ENCODE peak calls at places on chromosomes 5 and 9, in seven cellular contexts. One of them, this sample, is unnamed.

GRCh38 chr5:57494104-57495098 is 11.8 kb upstream of the ACTBL2 start:
- DNase-seq in LNCaP clone FGC: no peak
- DNase-seq in A549: peak
- DNase-seq in GM23248: peak
- DNase-seq in fibroblast of mammary gland: peak
- DNase-seq in cardiac fibroblast: peak
- DNase-seq in endothelial cell of umbilical vein: peak
- DNase-seq in this sample: peak

GRCh38 chr5:57386958-57387357 is 95.7 kb downstream of the ACTBL2 start:
- DNase-seq in endothelial cell of umbilical vein: peak
- DNase-seq in cardiac fibroblast: peak
- DNase-seq in LNCaP clone FGC: no peak
- DNase-seq in fibroblast of mammary gland: peak
- DNase-seq in GM23248: peak
- DNase-seq in A549: no peak
- DNase-seq in this sample: no peak

GRCh38 chr5:55623789-55624188 is 88.3 kb downstream of the SLC38A9 start:
- DNase-seq in fibroblast of mammary gland: no peak
- DNase-seq in GM23248: no peak
- DNase-seq in endothelial cell of umbilical vein: no peak
- DNase-seq in A549: no peak
- DNase-seq in cardiac fibroblast: no peak
- DNase-seq in LNCaP clone FGC: no peak
- DNase-seq in this sample: no peak

GRCh38 chr5:151406322-151406947 is 41.0 kb upstream of the SLC36A1 start:
- DNase-seq in fibroblast of mammary gland: peak
- DNase-seq in endothelial cell of umbilical vein: no peak
- DNase-seq in LNCaP clone FGC: no peak
- DNase-seq in A549: peak
- DNase-seq in cardiac fibroblast: peak
- DNase-seq in GM23248: peak
- DNase-seq in this sample: peak

GRCh38 chr5:142192799-142193428 is 84.3 kb downstream of the NDFIP1 start:
- DNase-seq in GM23248: no peak
- DNase-seq in LNCaP clone FGC: no peak
- DNase-seq in cardiac fibroblast: no peak
- DNase-seq in fibroblast of mammary gland: no peak
- DNase-seq in endothelial cell of umbilical vein: no peak
- DNase-seq in A549: no peak
- DNase-seq in this sample: no peak

GRCh38 chr9:110752766-110753165 is 84.2 kb downstream of the MUSK start:
- DNase-seq in GM23248: peak
- DNase-seq in A549: peak
- DNase-seq in LNCaP clone FGC: peak
- DNase-seq in fibroblast of mammary gland: peak
- DNase-seq in cardiac fibroblast: peak
- DNase-seq in endothelial cell of umbilical vein: peak
- DNase-seq in this sample: no peak

GRCh38 chr5:128800377-128800776 is 164.9 kb upstream of the SLC27A6 start:
- DNase-seq in fibroblast of mammary gland: no peak
- DNase-seq in GM23248: peak
- DNase-seq in endothelial cell of umbilical vein: no peak
- DNase-seq in cardiac fibroblast: no peak
- DNase-seq in A549: no peak
- DNase-seq in LNCaP clone FGC: no peak
- DNase-seq in this sample: no peak

GRCh38 chr9:95189230-95190098 is 128.0 kb downstream of the FANCC start:
- DNase-seq in GM23248: no peak
- DNase-seq in A549: no peak
- DNase-seq in fibroblast of mammary gland: peak
- DNase-seq in LNCaP clone FGC: no peak
- DNase-seq in endothelial cell of umbilical vein: peak
- DNase-seq in cardiac fibroblast: peak
- DNase-seq in this sample: no peak

GRCh38 chr5:54249210-54250028 is 61.0 kb downstream of the ARL15 start:
- DNase-seq in A549: no peak
- DNase-seq in fibroblast of mammary gland: peak
- DNase-seq in cardiac fibroblast: no peak
- DNase-seq in endothelial cell of umbilical vein: no peak
- DNase-seq in GM23248: peak
- DNase-seq in LNCaP clone FGC: no peak
- DNase-seq in this sample: peak

GRCh38 chr5:3345195-3345594 is 250.4 kb upstream of the IRX1 start:
- DNase-seq in fibroblast of mammary gland: no peak
- DNase-seq in A549: no peak
- DNase-seq in cardiac fibroblast: no peak
- DNase-seq in LNCaP clone FGC: no peak
- DNase-seq in GM23248: no peak
- DNase-seq in endothelial cell of umbilical vein: no peak
- DNase-seq in this sample: no peak

DNA sequence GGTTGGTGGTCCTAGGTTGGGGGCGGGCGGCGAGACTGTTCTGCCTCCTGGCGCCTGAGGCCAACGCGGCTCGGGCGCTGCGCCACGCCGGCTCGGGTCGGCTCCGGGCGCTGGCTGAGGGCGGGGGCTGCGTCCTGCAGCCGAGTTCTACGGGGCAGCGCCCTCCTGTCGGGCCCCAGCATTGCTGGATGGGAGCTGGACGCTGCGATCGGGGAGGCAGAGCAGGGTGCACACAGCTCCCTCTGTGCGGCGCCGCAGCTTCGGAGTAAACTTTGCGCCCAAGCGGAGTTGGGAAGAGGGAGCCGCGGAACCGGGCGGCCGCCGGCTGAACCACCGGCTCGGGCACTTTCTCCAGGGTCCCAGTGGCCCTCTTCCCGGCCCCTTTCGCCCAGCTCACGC is 530 bp downstream of the PRDM6 start:
- DNase-seq in A549: no peak
- DNase-seq in LNCaP clone FGC: no peak
- DNase-seq in fibroblast of mammary gland: peak
- DNase-seq in endothelial cell of umbilical vein: peak
- DNase-seq in cardiac fibroblast: peak
- DNase-seq in GM23248: peak
- DNase-seq in this sample: no peak
- H3K4me3 ChIP-seq in A549: peak
- H3K4me3 ChIP-seq in LNCaP clone FGC: peak
- H3K4me3 ChIP-seq in fibroblast of mammary gland: peak
- H3K4me3 ChIP-seq in endothelial cell of umbilical vein: no peak
- H3K4me3 ChIP-seq in cardiac fibroblast: peak
- H3K4me3 ChIP-seq in GM23248: peak
- H3K4me3 ChIP-seq in this sample: peak

GRCh38 chr9:70034292-70034711 is 9.3 kb upstream of the MAMDC2 start:
- DNase-seq in fibroblast of mammary gland: no peak
- DNase-seq in endothelial cell of umbilical vein: no peak
- DNase-seq in cardiac fibroblast: peak
- DNase-seq in LNCaP clone FGC: no peak
- DNase-seq in A549: no peak
- DNase-seq in GM23248: no peak
- DNase-seq in this sample: no peak
- H3K4me3 ChIP-seq in fibroblast of mammary gland: no peak
- H3K4me3 ChIP-seq in endothelial cell of umbilical vein: no peak
- H3K4me3 ChIP-seq in cardiac fibroblast: no peak
- H3K4me3 ChIP-seq in LNCaP clone FGC: no peak
- H3K4me3 ChIP-seq in A549: no peak
- H3K4me3 ChIP-seq in GM23248: no peak
- H3K4me3 ChIP-seq in this sample: no peak

GRCh38 chr9:77647659-77648457 is at the start of gene GNA14:
- DNase-seq in GM23248: peak
- DNase-seq in LNCaP clone FGC: no peak
- DNase-seq in cardiac fibroblast: peak
- DNase-seq in endothelial cell of umbilical vein: peak
- DNase-seq in fibroblast of mammary gland: no peak
- DNase-seq in A549: no peak
- DNase-seq in this sample: peak

GRCh38 chr9:77648458-77649108 is 461 bp upstream of the GNA14 start:
- DNase-seq in A549: no peak
- DNase-seq in fibroblast of mammary gland: no peak
- DNase-seq in GM23248: peak
- DNase-seq in LNCaP clone FGC: peak
- DNase-seq in cardiac fibroblast: peak
- DNase-seq in endothelial cell of umbilical vein: peak
- DNase-seq in this sample: peak

GRCh38 chr9:77651203-77651602 is 3.1 kb upstream of the GNA14 start:
- DNase-seq in endothelial cell of umbilical vein: no peak
- DNase-seq in fibroblast of mammary gland: no peak
- DNase-seq in A549: no peak
- DNase-seq in GM23248: no peak
- DNase-seq in cardiac fibroblast: no peak
- DNase-seq in LNCaP clone FGC: no peak
- DNase-seq in this sample: no peak

GRCh38 chr9:77649109-77649812 is 1.1 kb upstream of the GNA14 start:
- DNase-seq in endothelial cell of umbilical vein: peak
- DNase-seq in GM23248: peak
- DNase-seq in fibroblast of mammary gland: peak
- DNase-seq in cardiac fibroblast: peak
- DNase-seq in A549: peak
- DNase-seq in LNCaP clone FGC: no peak
- DNase-seq in this sample: peak

GRCh38 chr9:77647267-77647658 is 859 bp downstream of the GNA14 start:
- DNase-seq in fibroblast of mammary gland: no peak
- DNase-seq in cardiac fibroblast: peak
- DNase-seq in A549: no peak
- DNase-seq in GM23248: no peak
- DNase-seq in endothelial cell of umbilical vein: no peak
- DNase-seq in LNCaP clone FGC: no peak
- DNase-seq in this sample: no peak
- H3K4me3 ChIP-seq in fibroblast of mammary gland: no peak
- H3K4me3 ChIP-seq in cardiac fibroblast: peak
- H3K4me3 ChIP-seq in A549: no peak
- H3K4me3 ChIP-seq in GM23248: peak
- H3K4me3 ChIP-seq in endothelial cell of umbilical vein: no peak
- H3K4me3 ChIP-seq in LNCaP clone FGC: no peak
- H3K4me3 ChIP-seq in this sample: no peak

GRCh38 chr9:112375361-112375760 is 4.5 kb upstream of the HSDL2 start:
- DNase-seq in A549: no peak
- DNase-seq in cardiac fibroblast: no peak
- DNase-seq in endothelial cell of umbilical vein: no peak
- DNase-seq in LNCaP clone FGC: no peak
- DNase-seq in GM23248: no peak
- DNase-seq in fibroblast of mammary gland: no peak
- DNase-seq in this sample: no peak

GRCh38 chr9:112379177-112380101 is 469 bp upstream of the HSDL2 start:
- DNase-seq in endothelial cell of umbilical vein: peak
- DNase-seq in GM23248: peak
- DNase-seq in cardiac fibroblast: peak
- DNase-seq in LNCaP clone FGC: peak
- DNase-seq in A549: peak
- DNase-seq in fibroblast of mammary gland: peak
- DNase-seq in this sample: peak

GRCh38 chr9:112377684-112378344 is 2.1 kb upstream of the HSDL2 start:
- DNase-seq in GM23248: no peak
- DNase-seq in LNCaP clone FGC: no peak
- DNase-seq in endothelial cell of umbilical vein: no peak
- DNase-seq in cardiac fibroblast: no peak
- DNase-seq in fibroblast of mammary gland: no peak
- DNase-seq in A549: no peak
- DNase-seq in this sample: peak

GRCh38 chr9:112378441-112379176 is 1.3 kb upstream of the HSDL2 start:
- DNase-seq in A549: no peak
- DNase-seq in endothelial cell of umbilical vein: peak
- DNase-seq in LNCaP clone FGC: no peak
- DNase-seq in GM23248: peak
- DNase-seq in cardiac fibroblast: peak
- DNase-seq in fibroblast of mammary gland: peak
- DNase-seq in this sample: peak

DNA sequence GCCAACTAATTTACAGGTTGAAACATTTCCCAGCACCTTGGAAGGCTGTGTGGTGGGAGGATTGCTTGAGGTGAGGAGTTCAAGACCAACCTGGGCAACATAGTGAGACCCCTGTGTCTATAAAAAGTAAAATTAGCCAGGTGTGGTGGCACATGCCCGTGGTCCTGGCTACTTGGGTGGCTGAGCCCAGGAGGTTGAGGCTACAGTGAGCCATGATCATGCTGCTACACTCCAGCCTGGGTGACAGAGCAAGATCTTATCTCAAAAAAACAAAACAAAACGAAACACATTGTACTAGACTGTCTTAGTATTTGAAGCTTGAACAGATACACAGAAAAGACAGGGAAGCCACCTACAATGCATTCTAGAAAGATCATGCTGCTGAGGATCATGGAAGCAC is 2.8 kb upstream of the HSDL2 start:
- DNase-seq in endothelial cell of umbilical vein: no peak
- DNase-seq in LNCaP clone FGC: no peak
- DNase-seq in GM23248: no peak
- DNase-seq in fibroblast of mammary gland: no peak
- DNase-seq in A549: no peak
- DNase-seq in cardiac fibroblast: no peak
- DNase-seq in this sample: no peak
- H3K4me3 ChIP-seq in endothelial cell of umbilical vein: no peak
- H3K4me3 ChIP-seq in LNCaP clone FGC: no peak
- H3K4me3 ChIP-seq in GM23248: peak
- H3K4me3 ChIP-seq in fibroblast of mammary gland: no peak
- H3K4me3 ChIP-seq in A549: no peak
- H3K4me3 ChIP-seq in cardiac fibroblast: no peak
- H3K4me3 ChIP-seq in this sample: no peak